ENCODE peak calls at places on chromosomes 7 and 10, in five cellular contexts. One of them, this sample, is unnamed.

GRCh38 chr10:62036186-62037081 is 134.9 kb downstream of the ARID5B start:
- DNase-seq in heart left ventricle: no peak
- DNase-seq in GM12878: no peak
- DNase-seq in ovary: no peak
- DNase-seq in heart right ventricle: no peak
- DNase-seq in this sample: no peak

GRCh38 chr7:142303650-142304049 is 45.8 kb upstream of the PRSS58 start:
- DNase-seq in heart left ventricle: no peak
- DNase-seq in GM12878: no peak
- DNase-seq in ovary: no peak
- DNase-seq in heart right ventricle: no peak
- DNase-seq in this sample: no peak

GRCh38 chr7:98398567-98399372 is 2.1 kb downstream of the BAIAP2L1 start:
- DNase-seq in heart left ventricle: no peak
- DNase-seq in GM12878: no peak
- DNase-seq in ovary: no peak
- DNase-seq in heart right ventricle: no peak
- DNase-seq in this sample: no peak

GRCh38 chr7:129779602-129780256 is 168.2 kb downstream of the NRF1 start:
- DNase-seq in heart left ventricle: no peak
- DNase-seq in GM12878: no peak
- DNase-seq in ovary: no peak
- DNase-seq in heart right ventricle: no peak
- DNase-seq in this sample: no peak

GRCh38 chr10:14581553-14581952 is 193.1 kb downstream of the FAM107B start:
- DNase-seq in heart left ventricle: no peak
- DNase-seq in GM12878: no peak
- DNase-seq in ovary: no peak
- DNase-seq in heart right ventricle: no peak
- DNase-seq in this sample: no peak

GRCh38 chr7:110943686-110944350 is 147.1 kb upstream of the LRRN3 start:
- DNase-seq in heart left ventricle: no peak
- DNase-seq in GM12878: no peak
- DNase-seq in ovary: no peak
- DNase-seq in heart right ventricle: no peak
- DNase-seq in this sample: no peak

GRCh38 chr10:66622050-66622449 is 303.8 kb upstream of the LRRTM3 start:
- DNase-seq in heart left ventricle: no peak
- DNase-seq in GM12878: no peak
- DNase-seq in ovary: no peak
- DNase-seq in heart right ventricle: no peak
- DNase-seq in this sample: no peak

GRCh38 chr7:10117815-10118214 is 855.9 kb upstream of the PHF14 start:
- DNase-seq in heart left ventricle: no peak
- DNase-seq in GM12878: no peak
- DNase-seq in ovary: no peak
- DNase-seq in heart right ventricle: no peak
- DNase-seq in this sample: no peak

GRCh38 chr10:94005050-94005449 is 11.3 kb downstream of the PLCE1 start:
- DNase-seq in heart left ventricle: no peak
- DNase-seq in GM12878: no peak
- DNase-seq in ovary: no peak
- DNase-seq in heart right ventricle: no peak
- DNase-seq in this sample: no peak

GRCh38 chr10:75959209-75959608 is 527.8 kb downstream of the LRMDA start:
- DNase-seq in heart left ventricle: no peak
- DNase-seq in GM12878: no peak
- DNase-seq in ovary: no peak
- DNase-seq in heart right ventricle: no peak
- DNase-seq in this sample: no peak

GRCh38 chr7:106485031-106485551 is 175.9 kb downstream of the CCDC71L start:
- DNase-seq in heart left ventricle: no peak
- DNase-seq in GM12878: no peak
- DNase-seq in ovary: no peak
- DNase-seq in heart right ventricle: no peak
- DNase-seq in this sample: no peak

GRCh38 chr10:21424511-21424910 is 101.0 kb downstream of the SKIDA1 start:
- DNase-seq in heart left ventricle: no peak
- DNase-seq in GM12878: no peak
- DNase-seq in ovary: no peak
- DNase-seq in heart right ventricle: no peak
- DNase-seq in this sample: no peak

GRCh38 chr7:4612939-4613841 is 68.9 kb upstream of the FOXK1 start:
- DNase-seq in heart left ventricle: peak; percentile 38
- DNase-seq in GM12878: no peak
- DNase-seq in ovary: peak; percentile 10
- DNase-seq in heart right ventricle: peak; percentile 29
- DNase-seq in this sample: no peak

GRCh38 chr10:49281461-49281860 is 17.5 kb upstream of the C10orf71 start:
- DNase-seq in heart left ventricle: no peak
- DNase-seq in GM12878: no peak
- DNase-seq in ovary: no peak
- DNase-seq in heart right ventricle: no peak
- DNase-seq in this sample: no peak

GRCh38 chr7:13414181-13414580 is 575.3 kb downstream of the ETV1 start:
- DNase-seq in heart left ventricle: no peak
- DNase-seq in GM12878: no peak
- DNase-seq in ovary: no peak
- DNase-seq in heart right ventricle: no peak
- DNase-seq in this sample: no peak

GRCh38 chr7:35596061-35596460 is 98.9 kb downstream of the HERPUD2 start:
- DNase-seq in heart left ventricle: no peak
- DNase-seq in GM12878: no peak
- DNase-seq in ovary: no peak
- DNase-seq in heart right ventricle: peak; percentile 17
- DNase-seq in this sample: no peak

GRCh38 chr7:14822481-14822854 is 80.1 kb downstream of the DGKB start:
- DNase-seq in heart left ventricle: no peak
- DNase-seq in GM12878: no peak
- DNase-seq in ovary: no peak
- DNase-seq in heart right ventricle: no peak
- DNase-seq in this sample: no peak

GRCh38 chr7:36943591-36944430 is 219.5 kb upstream of the AOAH start:
- DNase-seq in heart left ventricle: no peak
- DNase-seq in GM12878: no peak
- DNase-seq in ovary: no peak
- DNase-seq in heart right ventricle: no peak
- DNase-seq in this sample: no peak

GRCh38 chr10:69451784-69452251 is 553 bp downstream of the TSPAN15 start:
- DNase-seq in heart left ventricle: no peak
- DNase-seq in GM12878: no peak
- DNase-seq in ovary: no peak
- DNase-seq in heart right ventricle: no peak
- DNase-seq in this sample: no peak

GRCh38 chr10:103763374-103764202 is 91.8 kb downstream of the SH3PXD2A start:
- DNase-seq in heart left ventricle: no peak
- DNase-seq in GM12878: no peak
- DNase-seq in ovary: no peak
- DNase-seq in heart right ventricle: no peak
- DNase-seq in this sample: no peak

GRCh38 chr7:37342665-37343471 is 105.8 kb downstream of the ELMO1 start:
- DNase-seq in heart left ventricle: no peak
- DNase-seq in GM12878: peak; percentile 69
- DNase-seq in ovary: no peak
- DNase-seq in heart right ventricle: no peak
- DNase-seq in this sample: no peak

GRCh38 chr7:151139071-151139521 is 28.4 kb downstream of the GBX1 start:
- DNase-seq in heart left ventricle: no peak
- DNase-seq in GM12878: no peak
- DNase-seq in ovary: no peak
- DNase-seq in heart right ventricle: no peak
- DNase-seq in this sample: peak; percentile 19

GRCh38 chr10:2584385-2584784 is 483.0 kb upstream of the PFKP start:
- DNase-seq in heart left ventricle: no peak
- DNase-seq in GM12878: no peak
- DNase-seq in ovary: no peak
- DNase-seq in heart right ventricle: no peak
- DNase-seq in this sample: no peak

GRCh38 chr10:110426294-110427153 is 71.2 kb upstream of the DUSP5 start:
- DNase-seq in heart left ventricle: peak; percentile 30
- DNase-seq in GM12878: no peak
- DNase-seq in ovary: peak; percentile 26
- DNase-seq in heart right ventricle: peak; percentile 42
- DNase-seq in this sample: no peak

GRCh38 chr10:87744606-87745005 is 73.4 kb downstream of the ATAD1 start:
- DNase-seq in heart left ventricle: no peak
- DNase-seq in GM12878: no peak
- DNase-seq in ovary: no peak
- DNase-seq in heart right ventricle: no peak
- DNase-seq in this sample: no peak

GRCh38 chr7:155665957-155666287 is 21.5 kb downstream of the RBM33 start:
- DNase-seq in heart left ventricle: no peak
- DNase-seq in GM12878: no peak
- DNase-seq in ovary: no peak
- DNase-seq in heart right ventricle: no peak
- DNase-seq in this sample: no peak

GRCh38 chr7:44386139-44386913 is 60.9 kb upstream of the CAMK2B start:
- DNase-seq in heart left ventricle: peak; percentile 4
- DNase-seq in GM12878: no peak
- DNase-seq in ovary: no peak
- DNase-seq in heart right ventricle: no peak
- DNase-seq in this sample: no peak

GRCh38 chr10:78959901-78960300 is 108.9 kb upstream of the ZMIZ1 start:
- DNase-seq in heart left ventricle: no peak
- DNase-seq in GM12878: no peak
- DNase-seq in ovary: no peak
- DNase-seq in heart right ventricle: no peak
- DNase-seq in this sample: no peak

GRCh38 chr7:124992881-124993562 is 63.4 kb upstream of the POT1 start:
- DNase-seq in heart left ventricle: no peak
- DNase-seq in GM12878: no peak
- DNase-seq in ovary: no peak
- DNase-seq in heart right ventricle: no peak
- DNase-seq in this sample: no peak

GRCh38 chr10:11813177-11813576 is 10.0 kb upstream of the PROSER2 start:
- DNase-seq in heart left ventricle: no peak
- DNase-seq in GM12878: no peak
- DNase-seq in ovary: no peak
- DNase-seq in heart right ventricle: no peak
- DNase-seq in this sample: no peak

GRCh38 chr10:122078965-122079401 is 90.0 kb downstream of the TACC2 start:
- DNase-seq in heart left ventricle: peak; percentile 47
- DNase-seq in GM12878: no peak
- DNase-seq in ovary: no peak
- DNase-seq in heart right ventricle: peak; percentile 54
- DNase-seq in this sample: no peak

GRCh38 chr10:42475168-42476098 is 162.9 kb downstream of the ZNF33B start:
- DNase-seq in heart left ventricle: no peak
- DNase-seq in GM12878: no peak
- DNase-seq in ovary: no peak
- DNase-seq in heart right ventricle: no peak
- DNase-seq in this sample: peak; percentile 48

GRCh38 chr10:125265579-125265955 is 105.2 kb upstream of the CTBP2 start:
- DNase-seq in heart left ventricle: no peak
- DNase-seq in GM12878: no peak
- DNase-seq in ovary: no peak
- DNase-seq in heart right ventricle: no peak
- DNase-seq in this sample: no peak

GRCh38 chr7:10934292-10934691 is 39.4 kb upstream of the PHF14 start:
- DNase-seq in heart left ventricle: no peak
- DNase-seq in GM12878: no peak
- DNase-seq in ovary: no peak
- DNase-seq in heart right ventricle: no peak
- DNase-seq in this sample: no peak

GRCh38 chr7:64951250-64951848 is 39.5 kb downstream of the ZNF117 start:
- DNase-seq in heart left ventricle: no peak
- DNase-seq in GM12878: peak; percentile 16
- DNase-seq in ovary: no peak
- DNase-seq in heart right ventricle: no peak
- DNase-seq in this sample: no peak

GRCh38 chr10:29469481-29470354 is 165.1 kb downstream of the SVIL start:
- DNase-seq in heart left ventricle: no peak
- DNase-seq in GM12878: no peak
- DNase-seq in ovary: peak; percentile 36
- DNase-seq in heart right ventricle: no peak
- DNase-seq in this sample: no peak
- H3K27ac ChIP-seq in heart left ventricle: peak overlapping the region; percentile 1
- H3K27ac ChIP-seq in GM12878: no peak overlapping the region
- H3K27ac ChIP-seq in ovary: peak overlapping the region; percentile 28
- H3K27ac ChIP-seq in heart right ventricle: no peak overlapping the region
- H3K27ac ChIP-seq in this sample: no peak overlapping the region

DNA sequence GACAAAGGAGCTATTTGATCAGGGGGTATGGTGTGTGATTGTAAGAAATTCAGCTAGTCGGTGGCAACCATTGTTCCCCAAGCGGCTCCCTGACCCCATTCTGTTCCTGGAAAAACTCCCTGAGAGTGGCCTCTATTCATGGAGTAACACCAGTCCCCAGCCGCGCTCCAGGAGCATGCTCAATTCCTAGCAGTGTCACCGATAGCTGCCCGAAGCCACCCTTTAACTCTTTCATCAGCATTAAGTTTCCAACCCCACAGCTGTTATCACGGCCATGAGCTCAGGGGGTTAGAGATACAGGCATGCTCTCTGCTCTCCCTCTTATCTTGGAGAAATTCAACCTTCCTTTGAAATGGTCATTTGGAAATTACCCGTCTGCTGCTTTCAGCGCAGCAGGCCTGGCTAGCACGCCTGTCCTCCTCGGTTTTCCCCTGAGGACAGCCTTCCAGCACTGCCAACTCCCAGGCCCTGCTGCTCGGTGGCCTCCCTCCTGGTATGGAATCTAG is 26.4 kb downstream of the FGF8 start:
- DNase-seq in heart left ventricle: no peak
- DNase-seq in GM12878: no peak
- DNase-seq in ovary: no peak
- DNase-seq in heart right ventricle: no peak
- DNase-seq in this sample: no peak
- H3K27ac ChIP-seq in heart left ventricle: no peak overlapping the region
- H3K27ac ChIP-seq in GM12878: no peak overlapping the region
- H3K27ac ChIP-seq in ovary: no peak overlapping the region
- H3K27ac ChIP-seq in heart right ventricle: no peak overlapping the region
- H3K27ac ChIP-seq in this sample: peak overlapping the region; percentile 61

GRCh38 chr7:135192914-135193536 is 18.3 kb downstream of the WDR91 start:
- DNase-seq in heart left ventricle: no peak
- DNase-seq in GM12878: no peak
- DNase-seq in ovary: peak; percentile 48
- DNase-seq in heart right ventricle: no peak
- DNase-seq in this sample: no peak
- H3K27ac ChIP-seq in heart left ventricle: no peak overlapping the region
- H3K27ac ChIP-seq in GM12878: no peak overlapping the region
- H3K27ac ChIP-seq in ovary: peak overlapping the region; percentile 65
- H3K27ac ChIP-seq in heart right ventricle: no peak overlapping the region
- H3K27ac ChIP-seq in this sample: no peak overlapping the region

DNA sequence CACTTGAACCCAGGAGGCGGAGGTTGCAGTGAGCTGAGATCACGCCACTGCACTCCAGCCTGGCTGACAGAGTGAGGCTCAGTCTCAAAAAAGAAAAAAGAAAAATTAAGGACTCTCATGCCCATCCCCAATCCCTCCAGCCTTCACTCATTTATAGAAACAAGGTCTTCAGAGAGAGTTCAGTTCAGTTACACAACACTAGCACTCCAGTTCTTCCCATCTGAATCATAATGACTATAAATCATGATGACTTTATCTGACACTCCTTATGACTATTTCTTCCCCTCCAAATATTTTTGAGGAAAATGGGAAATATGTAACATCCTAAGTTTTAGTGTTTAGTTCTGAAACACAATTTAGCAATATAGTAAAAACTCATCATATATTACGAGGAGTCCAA is 107.4 kb upstream of the LSM8 start:
- DNase-seq in heart left ventricle: no peak
- DNase-seq in GM12878: no peak
- DNase-seq in ovary: no peak
- DNase-seq in heart right ventricle: no peak
- DNase-seq in this sample: no peak
- H3K27ac ChIP-seq in heart left ventricle: no peak overlapping the region
- H3K27ac ChIP-seq in GM12878: no peak overlapping the region
- H3K27ac ChIP-seq in ovary: no peak overlapping the region
- H3K27ac ChIP-seq in heart right ventricle: no peak overlapping the region
- H3K27ac ChIP-seq in this sample: no peak overlapping the region

GRCh38 chr7:2017483-2017891 is 215.3 kb downstream of the MAD1L1 start:
- DNase-seq in heart left ventricle: no peak
- DNase-seq in GM12878: no peak
- DNase-seq in ovary: no peak
- DNase-seq in heart right ventricle: no peak
- DNase-seq in this sample: peak; percentile 18
- H3K27ac ChIP-seq in heart left ventricle: no peak overlapping the region
- H3K27ac ChIP-seq in GM12878: no peak overlapping the region
- H3K27ac ChIP-seq in ovary: no peak overlapping the region
- H3K27ac ChIP-seq in heart right ventricle: no peak overlapping the region
- H3K27ac ChIP-seq in this sample: no peak overlapping the region